ENCODE peak calls at places on chromosomes 5 and 9, in four cellular contexts. B is stomach, D is endodermal cell, P is fibroblast of lung. V is an unnamed sample. For H3K4me1, the result is how much of the 10 kb centered on the place peaks cover.

GRCh38 chr9:136782452-136782851 is 8.7 kb upstream of the TMEM141 start:
- DNase-seq in D (no peak), P (no peak), B (no peak), V (no peak)

GRCh38 chr5:59560553-59560952 is 333.0 kb downstream of the PDE4D start:
- DNase-seq in P (no peak), B (no peak), D (no peak), V (no peak)

GRCh38 chr9:2723666-2724065 is 6.4 kb downstream of the KCNV2 start:
- DNase-seq in P (no peak), B (no peak), D (no peak), V (no peak)

GRCh38 chr5:142810081-142810480 is 39.9 kb downstream of the ARHGAP26 start:
- DNase-seq in P (peak), D (no peak), B (no peak), V (no peak)

GRCh38 chr5:33299621-33300208 is 141.1 kb upstream of the TARS1 start:
- DNase-seq in D (no peak), B (no peak), P (peak), V (no peak)

GRCh38 chr5:6029811-6030271 is 348.5 kb downstream of the MED10 start:
- DNase-seq in P (no peak), D (no peak), B (no peak), V (no peak)

GRCh38 chr5:171451421-171451820 is 32.0 kb downstream of the FGF18 start:
- DNase-seq in B (no peak), P (no peak), D (no peak), V (no peak)

GRCh38 chr5:169295241-169295747 is 5.6 kb downstream of the SLIT3 start:
- DNase-seq in P (no peak), B (no peak), D (peak), V (no peak)

GRCh38 chr5:132840896-132841818 is 10.7 kb upstream of the SHROOM1 start:
- DNase-seq in B (no peak), P (peak), D (peak), V (no peak)

GRCh38 chr5:124701873-124702272 is 44.6 kb downstream of the ZNF608 start:
- DNase-seq in D (no peak), B (no peak), P (no peak), V (no peak)
- H3K4me1 ChIP-seq in D (under half), B (half or more), P (under half), V (under half)

GRCh38 chr9:72362118-72362531 is 2.9 kb downstream of the ZFAND5 start:
- DNase-seq in B (no peak), D (no peak), P (peak), V (no peak)
- H3K4me3 ChIP-seq in B (peak), D (peak), P (peak), V (peak)

GRCh38 chr5:63760965-63761364 is 201.3 kb downstream of the HTR1A start:
- DNase-seq in B (no peak), D (no peak), P (no peak), V (no peak)
- TF ChIP-seq CTCF in B (no peak), D (peak), P (no peak), V (no peak)

GRCh38 chr9:974064-974992 is 2.1 kb upstream of the DMRT3 start:
- DNase-seq in B (no peak), D (no peak), P (no peak), V (no peak)
- H3K4me1 ChIP-seq in B (half or more), D (under half), P (under half), V (under half)

DNA sequence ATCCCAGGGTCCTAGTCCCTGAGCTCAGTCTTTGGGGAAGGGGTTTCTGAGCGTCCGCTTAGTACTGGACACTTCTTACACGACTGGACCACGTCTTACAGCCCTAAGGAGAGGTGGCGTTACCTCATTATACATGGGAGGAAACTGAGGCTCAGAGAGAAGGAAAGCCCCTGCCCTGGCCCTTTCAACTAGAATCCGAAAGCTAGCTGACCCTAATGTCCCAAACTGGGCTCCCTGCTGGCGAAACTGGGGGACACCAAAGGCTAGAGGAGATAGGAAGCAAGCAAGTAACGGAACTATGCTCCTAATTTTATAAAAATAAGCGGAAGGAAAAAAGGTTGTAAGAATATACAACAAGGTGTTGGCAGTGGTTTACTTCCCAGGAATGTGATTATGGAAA is 14.2 kb downstream of the LHX6 start:
- DNase-seq in P (no peak), B (no peak), D (no peak), V (no peak)
- H3K4me3 ChIP-seq in P (no peak), B (peak), D (peak), V (peak)

GRCh38 chr9:80387828-80388227 is 816.1 kb downstream of the TLE4 start:
- DNase-seq in B (no peak), D (no peak), P (no peak), V (no peak)
- TF ChIP-seq CTCF in B (no peak), D (no peak), P (no peak), V (no peak)

GRCh38 chr5:145280806-145281205 is 554.3 kb downstream of the PRELID2 start:
- DNase-seq in P (no peak), B (no peak), D (no peak), V (no peak)

GRCh38 chr5:145283101-145283500 is 552.0 kb downstream of the PRELID2 start:
- DNase-seq in D (no peak), B (no peak), P (peak), V (no peak)
- H3K4me1 ChIP-seq in D (under half), B (under half), P (under half), V (under half)

GRCh38 chr9:85522459-85523092 is 219.2 kb downstream of the AGTPBP1 start:
- DNase-seq in B (no peak), D (peak), P (peak), V (no peak)
- H3K4me3 ChIP-seq in B (peak), D (peak), P (peak), V (peak)

GRCh38 chr5:120869831-120870230 is 405.7 kb downstream of the PRR16 start:
- DNase-seq in D (no peak), P (no peak), B (no peak), V (no peak)

GRCh38 chr5:120872292-120872691 is 408.2 kb downstream of the PRR16 start:
- DNase-seq in P (peak), B (no peak), D (no peak), V (no peak)

DNA sequence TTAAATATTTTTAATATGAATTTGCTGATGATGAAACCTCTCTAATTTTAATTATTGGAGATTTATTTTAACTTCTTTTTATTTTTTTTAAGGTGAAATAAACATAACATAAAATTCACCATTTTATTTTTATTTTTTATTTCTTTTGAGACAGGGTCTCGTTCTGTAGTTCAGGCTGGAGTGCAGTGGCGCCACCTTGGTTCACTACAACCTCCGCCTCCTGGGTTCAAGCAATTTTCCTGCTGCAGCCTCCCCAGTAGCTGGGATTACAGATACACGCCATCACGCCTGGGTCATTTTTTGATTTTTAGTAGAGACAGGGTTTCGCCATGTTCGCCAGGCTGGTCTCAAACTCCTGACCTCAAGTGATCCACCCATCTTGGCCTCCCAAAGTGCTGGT is 402.9 kb downstream of the PRR16 start:
- DNase-seq in B (no peak), D (peak), P (no peak), V (no peak)
- TF ChIP-seq CTCF in B (no peak), D (peak), P (no peak), V (no peak)

DNA sequence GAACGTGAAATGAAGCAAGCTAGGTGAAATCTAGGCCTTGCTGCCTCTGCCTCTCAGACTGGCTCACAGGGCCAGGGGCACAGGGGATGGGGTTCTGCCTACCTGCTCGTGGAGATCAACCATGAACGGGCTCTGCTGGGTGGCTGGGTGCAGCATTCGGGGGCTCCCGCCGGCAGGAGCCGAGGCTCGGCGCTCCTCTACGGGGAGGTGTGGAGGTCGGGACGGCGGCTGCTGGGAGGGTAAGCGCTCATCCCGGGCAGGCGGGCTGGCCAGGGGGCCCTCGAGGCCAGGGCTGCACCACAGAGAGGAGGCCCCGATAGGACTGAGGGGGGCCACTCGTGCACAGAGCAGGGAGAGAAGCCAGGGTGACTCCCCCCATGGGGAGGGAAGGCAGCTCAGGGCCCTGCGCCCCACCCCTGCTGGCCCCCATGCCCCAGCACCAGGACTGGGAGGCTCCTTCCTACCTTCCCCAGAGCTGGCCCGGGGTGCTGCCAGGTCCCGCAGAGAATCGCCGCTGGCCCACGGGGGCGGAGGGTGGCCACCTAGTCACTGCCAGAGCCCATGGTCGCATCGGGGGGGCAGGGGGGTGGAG is 5.2 kb downstream of the RNF44 start:
- DNase-seq in P (no peak), D (peak), B (no peak), V (no peak)
- H3K4me1 ChIP-seq in P (under half), D (under half), B (half or more), V (under half)

V was measured in ascending aorta.